ENCODE peak calls at places on chromosomes 16 and 17, in four cellular contexts. Y is left colon, O is AG10803, N is GF-D8. F is an unnamed sample.
A peak's percentile ranks its signal among the peaks of the same experiment; 100 is the strongest.

GRCh38 chr16:72819345-72819744 is 228.6 kb downstream of the ZFHX3 start:
- DNase-seq in Y (no peak), N (no peak), O (peak; percentile 60), F (no peak)

GRCh38 chr16:88505405-88506082 is 52.5 kb downstream of the ZFPM1 start:
- DNase-seq in O (no peak), N (no peak), Y (peak; percentile 93), F (no peak)

GRCh38 chr17:77489239-77489897 is 348.6 kb downstream of the SEC14L1 start:
- DNase-seq in O (no peak), Y (no peak), N (no peak), F (no peak)

GRCh38 chr17:16415031-16415924 is at the start of gene TRPV2:
- DNase-seq in Y (peak; percentile 66), N (no peak), O (no peak), F (no peak)

GRCh38 chr16:56780646-56781045 is 50.7 kb downstream of the NUP93 start:
- DNase-seq in N (peak; percentile 43), O (peak; percentile 8), Y (no peak), F (peak; percentile 55)

GRCh38 chr17:50123649-50124349 is 6.2 kb downstream of the SAMD14 start:
- DNase-seq in O (no peak), N (no peak), Y (no peak), F (no peak)

GRCh38 chr17:51165680-51166197 is 472 bp upstream of the NME2 start:
- DNase-seq in O (peak; percentile 25), N (peak; percentile 59), Y (no peak), F (peak; percentile 62)

GRCh38 chr17:75864448-75864871 is 9.3 kb upstream of the WBP2 start:
- DNase-seq in O (peak; percentile 80), Y (peak; percentile 46), N (no peak), F (no peak)

GRCh38 chr17:73555199-73555810 is 88.9 kb downstream of the SDK2 start:
- DNase-seq in Y (no peak), N (no peak), O (no peak), F (no peak)

GRCh38 chr17:45935710-45936509 is 41.6 kb downstream of the MAPT start:
- DNase-seq in O (no peak), Y (no peak), N (no peak), F (no peak)

GRCh38 chr16:2852731-2853507 is 5.1 kb downstream of the PRSS22 start:
- DNase-seq in Y (no peak), O (no peak), N (no peak), F (no peak)

GRCh38 chr17:8022358-8023038 is 16.4 kb upstream of the ALOX15B start:
- DNase-seq in Y (no peak), O (no peak), N (no peak), F (no peak)